ENCODE peak calls at places on chromosomes 6 and 20, in four cellular contexts. Z, K, A and X are unnamed samples.

GRCh38 chr6:49556429-49556837 is 6.0 kb downstream of the C6orf141 start:
- DNase-seq in Z (no peak), K (no peak), A (no peak), X (no peak)

GRCh38 chr6:39347201-39347600 is 24.7 kb upstream of the KCNK16 start:
- DNase-seq in Z (no peak), K (no peak), A (no peak), X (no peak)

GRCh38 chr6:10190042-10190441 is 224.8 kb downstream of the TFAP2A start:
- DNase-seq in Z (no peak), K (no peak), A (no peak), X (no peak)

GRCh38 chr6:131776986-131777385 is 30.8 kb upstream of the ENPP1 start:
- DNase-seq in Z (no peak), K (no peak), A (no peak), X (no peak)

GRCh38 chr6:39625209-39625608 is 100.0 kb downstream of the KIF6 start:
- DNase-seq in Z (no peak), K (no peak), A (no peak), X (no peak)

GRCh38 chr6:51959744-51960383 is 127.5 kb downstream of the PKHD1 start:
- DNase-seq in Z (peak; percentile 51), K (peak; percentile 86), A (peak; percentile 2), X (peak; percentile 71)

GRCh38 chr6:3228046-3228671 is 706 bp upstream of the TUBB2B start:
- DNase-seq in Z (no peak), K (no peak), A (no peak), X (no peak)

GRCh38 chr6:72825265-72825918 is 203.5 kb downstream of the KCNQ5 start:
- DNase-seq in Z (no peak), K (no peak), A (no peak), X (no peak)

GRCh38 chr6:20605581-20605980 is 71.3 kb downstream of the CDKAL1 start:
- DNase-seq in Z (no peak), K (no peak), A (no peak), X (no peak)

GRCh38 chr6:6008648-6009421 is 2.1 kb upstream of the NRN1 start:
- DNase-seq in Z (no peak), K (peak; percentile 93), A (no peak), X (peak; percentile 81)

GRCh38 chr6:106966671-106967522 is 7.6 kb downstream of the CD24 start:
- DNase-seq in Z (no peak), K (no peak), A (no peak), X (no peak)

GRCh38 chr6:115004982-115005381 is 662.2 kb upstream of the HS3ST5 start:
- DNase-seq in Z (no peak), K (no peak), A (no peak), X (no peak)

GRCh38 chr6:35532141-35532540 is 19.4 kb upstream of the TULP1 start:
- DNase-seq in Z (no peak), K (peak; percentile 15), A (no peak), X (no peak)

GRCh38 chr6:44016131-44016870 is 111.0 kb downstream of the MRPL14 start:
- DNase-seq in Z (no peak), K (peak; percentile 33), A (no peak), X (no peak)

GRCh38 chr20:54290636-54291035 is 82.7 kb downstream of the PFDN4 start:
- DNase-seq in Z (no peak), K (no peak), A (no peak), X (no peak)